ENCODE peak calls at places on chromosomes 3 and 15, in ten cellular contexts. One of them, this sample, is unnamed.

GRCh38 chr3:98395111-98395510 is 4.6 kb downstream of the OR5K3 start:
- DNase-seq in tibial nerve: no peak
- DNase-seq in nephron progenitor cell: no peak
- DNase-seq in stimulated activated CD4-positive, alpha-beta T cell treated with anti-CD3 and anti-CD28 coated beads, Interleukin-12 subunit alpha, Interleukin-12 subunit beta, amount 100 ng/mL, for 4 hours: no peak
- DNase-seq in A673: no peak
- DNase-seq in stimulated activated CD8-positive, alpha-beta memory T cell treated with anti-CD3 and anti-CD28 coated beads, Interleukin-4, amount 100 ng/mL, for 1 hour: no peak
- DNase-seq in NCI-H774: no peak
- DNase-seq in naive thymus-derived CD8-positive, alpha-beta T cell: no peak
- DNase-seq in WERI-Rb-1: no peak
- DNase-seq in left ventricle myocardium inferior: no peak
- DNase-seq in this sample: no peak

GRCh38 chr3:133851931-133852330 is 43.8 kb downstream of the RAB6B start:
- DNase-seq in WERI-Rb-1: no peak
- DNase-seq in naive thymus-derived CD8-positive, alpha-beta T cell: no peak
- DNase-seq in left ventricle myocardium inferior: no peak
- DNase-seq in stimulated activated CD4-positive, alpha-beta T cell treated with anti-CD3 and anti-CD28 coated beads, Interleukin-12 subunit alpha, Interleukin-12 subunit beta, amount 100 ng/mL, for 4 hours: no peak
- DNase-seq in tibial nerve: no peak
- DNase-seq in nephron progenitor cell: no peak
- DNase-seq in stimulated activated CD8-positive, alpha-beta memory T cell treated with anti-CD3 and anti-CD28 coated beads, Interleukin-4, amount 100 ng/mL, for 1 hour: no peak
- DNase-seq in NCI-H774: no peak
- DNase-seq in A673: no peak
- DNase-seq in this sample: no peak

GRCh38 chr15:92803852-92804609 is 96.1 kb upstream of the CHD2 start:
- DNase-seq in stimulated activated CD8-positive, alpha-beta memory T cell treated with anti-CD3 and anti-CD28 coated beads, Interleukin-4, amount 100 ng/mL, for 1 hour: no peak
- DNase-seq in left ventricle myocardium inferior: peak
- DNase-seq in WERI-Rb-1: no peak
- DNase-seq in stimulated activated CD4-positive, alpha-beta T cell treated with anti-CD3 and anti-CD28 coated beads, Interleukin-12 subunit alpha, Interleukin-12 subunit beta, amount 100 ng/mL, for 4 hours: peak
- DNase-seq in nephron progenitor cell: no peak
- DNase-seq in A673: peak
- DNase-seq in tibial nerve: peak
- DNase-seq in NCI-H774: peak
- DNase-seq in naive thymus-derived CD8-positive, alpha-beta T cell: no peak
- DNase-seq in this sample: peak

GRCh38 chr15:47620960-47621681 is 96.2 kb upstream of the SEMA6D start:
- DNase-seq in WERI-Rb-1: no peak
- DNase-seq in stimulated activated CD4-positive, alpha-beta T cell treated with anti-CD3 and anti-CD28 coated beads, Interleukin-12 subunit alpha, Interleukin-12 subunit beta, amount 100 ng/mL, for 4 hours: no peak
- DNase-seq in A673: no peak
- DNase-seq in NCI-H774: no peak
- DNase-seq in naive thymus-derived CD8-positive, alpha-beta T cell: no peak
- DNase-seq in tibial nerve: no peak
- DNase-seq in nephron progenitor cell: no peak
- DNase-seq in left ventricle myocardium inferior: no peak
- DNase-seq in stimulated activated CD8-positive, alpha-beta memory T cell treated with anti-CD3 and anti-CD28 coated beads, Interleukin-4, amount 100 ng/mL, for 1 hour: no peak
- DNase-seq in this sample: no peak

GRCh38 chr3:42728056-42728455 is 25.5 kb upstream of the HHATL start:
- DNase-seq in stimulated activated CD4-positive, alpha-beta T cell treated with anti-CD3 and anti-CD28 coated beads, Interleukin-12 subunit alpha, Interleukin-12 subunit beta, amount 100 ng/mL, for 4 hours: no peak
- DNase-seq in tibial nerve: no peak
- DNase-seq in left ventricle myocardium inferior: peak
- DNase-seq in nephron progenitor cell: no peak
- DNase-seq in naive thymus-derived CD8-positive, alpha-beta T cell: no peak
- DNase-seq in stimulated activated CD8-positive, alpha-beta memory T cell treated with anti-CD3 and anti-CD28 coated beads, Interleukin-4, amount 100 ng/mL, for 1 hour: no peak
- DNase-seq in NCI-H774: no peak
- DNase-seq in A673: no peak
- DNase-seq in WERI-Rb-1: peak
- DNase-seq in this sample: peak

GRCh38 chr15:65816441-65816840 is 24.3 kb upstream of the DENND4A start:
- DNase-seq in WERI-Rb-1: no peak
- DNase-seq in NCI-H774: no peak
- DNase-seq in A673: no peak
- DNase-seq in naive thymus-derived CD8-positive, alpha-beta T cell: no peak
- DNase-seq in left ventricle myocardium inferior: no peak
- DNase-seq in stimulated activated CD8-positive, alpha-beta memory T cell treated with anti-CD3 and anti-CD28 coated beads, Interleukin-4, amount 100 ng/mL, for 1 hour: no peak
- DNase-seq in stimulated activated CD4-positive, alpha-beta T cell treated with anti-CD3 and anti-CD28 coated beads, Interleukin-12 subunit alpha, Interleukin-12 subunit beta, amount 100 ng/mL, for 4 hours: no peak
- DNase-seq in tibial nerve: no peak
- DNase-seq in nephron progenitor cell: no peak
- DNase-seq in this sample: no peak

GRCh38 chr3:52395503-52395865 is 49.4 kb downstream of the SEMA3G start:
- DNase-seq in stimulated activated CD4-positive, alpha-beta T cell treated with anti-CD3 and anti-CD28 coated beads, Interleukin-12 subunit alpha, Interleukin-12 subunit beta, amount 100 ng/mL, for 4 hours: no peak
- DNase-seq in A673: no peak
- DNase-seq in WERI-Rb-1: no peak
- DNase-seq in left ventricle myocardium inferior: peak
- DNase-seq in stimulated activated CD8-positive, alpha-beta memory T cell treated with anti-CD3 and anti-CD28 coated beads, Interleukin-4, amount 100 ng/mL, for 1 hour: no peak
- DNase-seq in tibial nerve: no peak
- DNase-seq in NCI-H774: no peak
- DNase-seq in naive thymus-derived CD8-positive, alpha-beta T cell: no peak
- DNase-seq in nephron progenitor cell: no peak
- DNase-seq in this sample: no peak

GRCh38 chr15:34239151-34239761 is 14.4 kb downstream of the EMC4 start:
- DNase-seq in nephron progenitor cell: no peak
- DNase-seq in tibial nerve: no peak
- DNase-seq in stimulated activated CD8-positive, alpha-beta memory T cell treated with anti-CD3 and anti-CD28 coated beads, Interleukin-4, amount 100 ng/mL, for 1 hour: no peak
- DNase-seq in WERI-Rb-1: no peak
- DNase-seq in naive thymus-derived CD8-positive, alpha-beta T cell: no peak
- DNase-seq in NCI-H774: no peak
- DNase-seq in A673: no peak
- DNase-seq in left ventricle myocardium inferior: no peak
- DNase-seq in stimulated activated CD4-positive, alpha-beta T cell treated with anti-CD3 and anti-CD28 coated beads, Interleukin-12 subunit alpha, Interleukin-12 subunit beta, amount 100 ng/mL, for 4 hours: peak
- DNase-seq in this sample: no peak

GRCh38 chr3:124113475-124113874 is 121.6 kb upstream of the ROPN1 start:
- DNase-seq in A673: no peak
- DNase-seq in NCI-H774: no peak
- DNase-seq in naive thymus-derived CD8-positive, alpha-beta T cell: no peak
- DNase-seq in WERI-Rb-1: no peak
- DNase-seq in stimulated activated CD4-positive, alpha-beta T cell treated with anti-CD3 and anti-CD28 coated beads, Interleukin-12 subunit alpha, Interleukin-12 subunit beta, amount 100 ng/mL, for 4 hours: no peak
- DNase-seq in left ventricle myocardium inferior: no peak
- DNase-seq in tibial nerve: no peak
- DNase-seq in stimulated activated CD8-positive, alpha-beta memory T cell treated with anti-CD3 and anti-CD28 coated beads, Interleukin-4, amount 100 ng/mL, for 1 hour: no peak
- DNase-seq in nephron progenitor cell: no peak
- DNase-seq in this sample: no peak

GRCh38 chr15:99944131-99944530 is 210.9 kb upstream of the LYSMD4 start:
- DNase-seq in NCI-H774: no peak
- DNase-seq in left ventricle myocardium inferior: no peak
- DNase-seq in A673: no peak
- DNase-seq in naive thymus-derived CD8-positive, alpha-beta T cell: no peak
- DNase-seq in stimulated activated CD4-positive, alpha-beta T cell treated with anti-CD3 and anti-CD28 coated beads, Interleukin-12 subunit alpha, Interleukin-12 subunit beta, amount 100 ng/mL, for 4 hours: no peak
- DNase-seq in stimulated activated CD8-positive, alpha-beta memory T cell treated with anti-CD3 and anti-CD28 coated beads, Interleukin-4, amount 100 ng/mL, for 1 hour: no peak
- DNase-seq in nephron progenitor cell: no peak
- DNase-seq in WERI-Rb-1: no peak
- DNase-seq in tibial nerve: no peak
- DNase-seq in this sample: no peak

GRCh38 chr3:20056727-20057611 is 16.7 kb downstream of the KAT2B start:
- DNase-seq in stimulated activated CD8-positive, alpha-beta memory T cell treated with anti-CD3 and anti-CD28 coated beads, Interleukin-4, amount 100 ng/mL, for 1 hour: no peak
- DNase-seq in A673: no peak
- DNase-seq in NCI-H774: no peak
- DNase-seq in nephron progenitor cell: no peak
- DNase-seq in stimulated activated CD4-positive, alpha-beta T cell treated with anti-CD3 and anti-CD28 coated beads, Interleukin-12 subunit alpha, Interleukin-12 subunit beta, amount 100 ng/mL, for 4 hours: no peak
- DNase-seq in naive thymus-derived CD8-positive, alpha-beta T cell: no peak
- DNase-seq in left ventricle myocardium inferior: no peak
- DNase-seq in WERI-Rb-1: no peak
- DNase-seq in tibial nerve: no peak
- DNase-seq in this sample: peak